ENCODE peak calls at places on chromosomes 5 and 9, in four cellular contexts. One of them, this sample, is unnamed.

GRCh38 chr5:154260224-154260859 is 69.8 kb downstream of the GALNT10 start:
- DNase-seq in transverse colon: no peak
- DNase-seq in cardiac muscle cell: no peak
- DNase-seq in tibial nerve: no peak
- DNase-seq in this sample: no peak

GRCh38 chr5:27315541-27316282 is 277.3 kb upstream of the CDH9 start:
- DNase-seq in transverse colon: no peak
- DNase-seq in cardiac muscle cell: no peak
- DNase-seq in tibial nerve: no peak
- DNase-seq in this sample: no peak

GRCh38 chr9:126173929-126174328 is 152.7 kb upstream of the MVB12B start:
- DNase-seq in transverse colon: no peak
- DNase-seq in cardiac muscle cell: no peak
- DNase-seq in tibial nerve: no peak
- DNase-seq in this sample: no peak

GRCh38 chr5:171600736-171601265 is 181.4 kb downstream of the FGF18 start:
- DNase-seq in transverse colon: no peak
- DNase-seq in cardiac muscle cell: no peak
- DNase-seq in tibial nerve: peak; percentile 42
- DNase-seq in this sample: peak; percentile 76

GRCh38 chr9:104833701-104834100 is 69.8 kb downstream of the NIPSNAP3B start:
- DNase-seq in transverse colon: no peak
- DNase-seq in cardiac muscle cell: no peak
- DNase-seq in tibial nerve: no peak
- DNase-seq in this sample: no peak

GRCh38 chr5:101590384-101590783 is 687.3 kb upstream of the ST8SIA4 start:
- DNase-seq in transverse colon: no peak
- DNase-seq in cardiac muscle cell: no peak
- DNase-seq in tibial nerve: no peak
- DNase-seq in this sample: no peak

GRCh38 chr9:5869315-5870019 is 21.2 kb upstream of the MLANA start:
- DNase-seq in transverse colon: no peak
- DNase-seq in cardiac muscle cell: no peak
- DNase-seq in tibial nerve: no peak
- DNase-seq in this sample: no peak

GRCh38 chr9:84361645-84362044 is 21.1 kb upstream of the SLC28A3 start:
- DNase-seq in transverse colon: no peak
- DNase-seq in cardiac muscle cell: no peak
- DNase-seq in tibial nerve: no peak
- DNase-seq in this sample: no peak

GRCh38 chr5:143898381-143898780 is 86.4 kb downstream of the HMHB1 start:
- DNase-seq in transverse colon: no peak
- DNase-seq in cardiac muscle cell: no peak
- DNase-seq in tibial nerve: no peak
- DNase-seq in this sample: no peak

GRCh38 chr9:21974542-21975409 is 19.4 kb downstream of the CDKN2A start:
- DNase-seq in transverse colon: no peak
- DNase-seq in cardiac muscle cell: peak; percentile 62
- DNase-seq in tibial nerve: no peak
- DNase-seq in this sample: no peak

GRCh38 chr9:106953166-106953565 is 90.2 kb downstream of the ZNF462 start:
- DNase-seq in transverse colon: no peak
- DNase-seq in cardiac muscle cell: no peak
- DNase-seq in tibial nerve: no peak
- DNase-seq in this sample: no peak

GRCh38 chr5:73625905-73626811 is at the start of gene ARHGEF28:
- DNase-seq in transverse colon: peak; percentile 79
- DNase-seq in cardiac muscle cell: peak; percentile 66
- DNase-seq in tibial nerve: no peak
- DNase-seq in this sample: peak; percentile 76

GRCh38 chr9:72363226-72363625 is 1.8 kb downstream of the ZFAND5 start:
- DNase-seq in transverse colon: no peak
- DNase-seq in cardiac muscle cell: no peak
- DNase-seq in tibial nerve: no peak
- DNase-seq in this sample: no peak

GRCh38 chr5:141692919-141693848 is 11.2 kb upstream of the ARAP3 start:
- DNase-seq in transverse colon: no peak
- DNase-seq in cardiac muscle cell: no peak
- DNase-seq in tibial nerve: no peak
- DNase-seq in this sample: no peak

GRCh38 chr9:99557816-99558215 is 263.9 kb upstream of the NR4A3 start:
- DNase-seq in transverse colon: no peak
- DNase-seq in cardiac muscle cell: no peak
- DNase-seq in tibial nerve: no peak
- DNase-seq in this sample: no peak

GRCh38 chr5:168646335-168646734 is 67.2 kb upstream of the PANK3 start:
- DNase-seq in transverse colon: no peak
- DNase-seq in cardiac muscle cell: no peak
- DNase-seq in tibial nerve: no peak
- DNase-seq in this sample: no peak

GRCh38 chr5:151477106-151477505 is 29.7 kb downstream of the SLC36A1 start:
- DNase-seq in transverse colon: no peak
- DNase-seq in cardiac muscle cell: no peak
- DNase-seq in tibial nerve: no peak
- DNase-seq in this sample: no peak

GRCh38 chr5:122470365-122470764 is 158.3 kb downstream of the SNCAIP start:
- DNase-seq in transverse colon: no peak
- DNase-seq in cardiac muscle cell: no peak
- DNase-seq in tibial nerve: no peak
- DNase-seq in this sample: no peak

GRCh38 chr9:72013188-72013877 is 47.1 kb downstream of the C9orf57 start:
- DNase-seq in transverse colon: no peak
- DNase-seq in cardiac muscle cell: no peak
- DNase-seq in tibial nerve: no peak
- DNase-seq in this sample: no peak

GRCh38 chr5:133499896-133500295 is 112.4 kb downstream of the FSTL4 start:
- DNase-seq in transverse colon: peak; percentile 20
- DNase-seq in cardiac muscle cell: no peak
- DNase-seq in tibial nerve: no peak
- DNase-seq in this sample: no peak

GRCh38 chr9:98251554-98251953 is 3.9 kb downstream of the TBC1D2 start:
- DNase-seq in transverse colon: no peak
- DNase-seq in cardiac muscle cell: no peak
- DNase-seq in tibial nerve: no peak
- DNase-seq in this sample: peak; percentile 40

GRCh38 chr5:149427374-149427773 is 48.3 kb upstream of the IL17B start:
- DNase-seq in transverse colon: no peak
- DNase-seq in cardiac muscle cell: no peak
- DNase-seq in tibial nerve: no peak
- DNase-seq in this sample: no peak

GRCh38 chr5:169012471-169012870 is 288.5 kb downstream of the SLIT3 start:
- DNase-seq in transverse colon: no peak
- DNase-seq in cardiac muscle cell: no peak
- DNase-seq in tibial nerve: no peak
- DNase-seq in this sample: no peak

GRCh38 chr5:114237766-114238165 is 124.1 kb upstream of the KCNN2 start:
- DNase-seq in transverse colon: no peak
- DNase-seq in cardiac muscle cell: no peak
- DNase-seq in tibial nerve: no peak
- DNase-seq in this sample: no peak

GRCh38 chr5:158320178-158320674 is 461.3 kb upstream of the CLINT1 start:
- DNase-seq in transverse colon: no peak
- DNase-seq in cardiac muscle cell: peak; percentile 5
- DNase-seq in tibial nerve: no peak
- DNase-seq in this sample: no peak

GRCh38 chr9:37953775-37954437 is 50.0 kb upstream of the SLC25A51 start:
- DNase-seq in transverse colon: no peak
- DNase-seq in cardiac muscle cell: no peak
- DNase-seq in tibial nerve: no peak
- DNase-seq in this sample: no peak

GRCh38 chr5:177604656-177605055 is 4.7 kb downstream of the B4GALT7 start:
- DNase-seq in transverse colon: no peak
- DNase-seq in cardiac muscle cell: no peak
- DNase-seq in tibial nerve: no peak
- DNase-seq in this sample: no peak

GRCh38 chr9:121748727-121749546 is 97.5 kb downstream of the DAB2IP start:
- DNase-seq in transverse colon: peak; percentile 26
- DNase-seq in cardiac muscle cell: no peak
- DNase-seq in tibial nerve: no peak
- DNase-seq in this sample: no peak

GRCh38 chr9:68749579-68750159 is 44.6 kb downstream of the PIP5K1B start:
- DNase-seq in transverse colon: no peak
- DNase-seq in cardiac muscle cell: no peak
- DNase-seq in tibial nerve: no peak
- DNase-seq in this sample: no peak

GRCh38 chr5:89275206-89275605 is 392.2 kb upstream of the MEF2C start:
- DNase-seq in transverse colon: no peak
- DNase-seq in cardiac muscle cell: no peak
- DNase-seq in tibial nerve: no peak
- DNase-seq in this sample: no peak

GRCh38 chr9:72315089-72315509 is 49.9 kb downstream of the ZFAND5 start:
- DNase-seq in transverse colon: peak; percentile 58
- DNase-seq in cardiac muscle cell: peak; percentile 8
- DNase-seq in tibial nerve: peak; percentile 63
- DNase-seq in this sample: no peak

GRCh38 chr9:87991151-87991870 is 17.0 kb upstream of the CDK20 start:
- DNase-seq in transverse colon: no peak
- DNase-seq in cardiac muscle cell: no peak
- DNase-seq in tibial nerve: no peak
- DNase-seq in this sample: no peak

GRCh38 chr9:137724114-137724445 is 105.3 kb downstream of the EHMT1 start:
- DNase-seq in transverse colon: no peak
- DNase-seq in cardiac muscle cell: peak; percentile 5
- DNase-seq in tibial nerve: no peak
- DNase-seq in this sample: peak; percentile 54

GRCh38 chr9:104981543-104982129 is 53.7 kb upstream of the ABCA1 start:
- DNase-seq in transverse colon: no peak
- DNase-seq in cardiac muscle cell: peak; percentile 24
- DNase-seq in tibial nerve: no peak
- DNase-seq in this sample: no peak

GRCh38 chr9:104984994-104985393 is 57.0 kb upstream of the ABCA1 start:
- DNase-seq in transverse colon: no peak
- DNase-seq in cardiac muscle cell: no peak
- DNase-seq in tibial nerve: no peak
- DNase-seq in this sample: no peak

GRCh38 chr9:98317134-98317857 is 61.8 kb upstream of the TBC1D2 start:
- DNase-seq in transverse colon: no peak
- DNase-seq in cardiac muscle cell: no peak
- DNase-seq in tibial nerve: no peak
- DNase-seq in this sample: no peak

GRCh38 chr5:93891491-93892480 is 150.4 kb upstream of the POU5F2 start:
- DNase-seq in transverse colon: no peak
- DNase-seq in cardiac muscle cell: peak; percentile 64
- DNase-seq in tibial nerve: no peak
- DNase-seq in this sample: no peak

GRCh38 chr9:131724678-131725077 is 15.2 kb downstream of the RAPGEF1 start:
- DNase-seq in transverse colon: no peak
- DNase-seq in cardiac muscle cell: no peak
- DNase-seq in tibial nerve: no peak
- DNase-seq in this sample: no peak
- H3K4me1 ChIP-seq in transverse colon: peaks cover 21% of the 10 kb centered on the region
- H3K4me1 ChIP-seq in cardiac muscle cell: peaks cover 15% of the 10 kb centered on the region
- H3K4me1 ChIP-seq in tibial nerve: peaks cover 38% of the 10 kb centered on the region
- H3K4me1 ChIP-seq in this sample: peaks cover 57% of the 10 kb centered on the region

DNA sequence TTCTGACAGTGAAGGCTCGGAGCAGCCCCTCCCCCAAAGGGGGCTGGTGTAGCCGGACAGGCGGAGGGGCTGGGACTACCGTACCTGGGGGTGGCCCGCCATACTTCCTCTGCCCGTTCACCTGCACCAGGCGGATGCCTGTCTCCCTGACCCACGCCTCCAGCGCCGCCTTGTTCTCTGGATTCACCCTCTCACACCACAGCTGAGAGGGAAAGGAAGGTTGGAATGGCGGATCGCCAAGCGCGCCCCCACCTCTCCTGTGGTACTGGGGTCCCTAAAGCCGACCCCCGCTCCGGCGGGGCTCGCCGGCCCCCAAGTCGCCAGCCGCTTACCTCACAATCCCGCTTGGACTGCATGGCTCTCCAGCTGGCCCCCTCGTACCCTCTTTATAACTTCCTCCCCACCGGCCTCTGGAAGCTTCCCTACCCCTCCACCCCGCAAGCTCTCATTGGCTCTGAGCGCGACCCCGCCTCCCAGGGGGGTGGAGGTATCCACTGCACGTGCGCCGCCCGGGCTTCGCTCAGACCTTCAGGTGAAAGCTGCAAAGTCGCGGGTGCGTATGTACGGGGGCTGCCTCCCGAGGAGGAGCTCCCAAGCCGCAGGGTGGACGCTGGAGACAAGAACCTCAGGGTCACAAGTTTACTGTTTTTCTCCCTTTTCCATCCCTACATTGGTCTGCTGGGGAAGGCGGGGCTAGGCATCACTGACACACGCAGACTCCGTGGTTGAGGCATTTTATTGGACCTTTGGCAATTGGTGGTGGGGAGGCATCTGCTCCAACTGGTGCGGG is at the start of gene DND1:
- DNase-seq in transverse colon: no peak
- DNase-seq in cardiac muscle cell: no peak
- DNase-seq in tibial nerve: no peak
- DNase-seq in this sample: peak; percentile 77
- H3K36me3 ChIP-seq in transverse colon: peaks cover 4% of the 10 kb centered on the region
- H3K36me3 ChIP-seq in cardiac muscle cell: peaks cover 42% of the 10 kb centered on the region
- H3K36me3 ChIP-seq in tibial nerve: peaks cover 12% of the 10 kb centered on the region
- H3K36me3 ChIP-seq in this sample: peaks cover 30% of the 10 kb centered on the region

GRCh38 chr5:366541-367357 is 45.2 kb downstream of the AHRR start:
- DNase-seq in transverse colon: peak; percentile 4
- DNase-seq in cardiac muscle cell: no peak
- DNase-seq in tibial nerve: peak; percentile 3
- DNase-seq in this sample: peak; percentile 8

GRCh38 chr5:367358-368130 is 46.0 kb downstream of the AHRR start:
- DNase-seq in transverse colon: peak; percentile 5
- DNase-seq in cardiac muscle cell: no peak
- DNase-seq in tibial nerve: peak; percentile 1
- DNase-seq in this sample: peak; percentile 13

GRCh38 chr5:370311-370958 is 48.9 kb downstream of the AHRR start:
- DNase-seq in transverse colon: peak; percentile 3
- DNase-seq in cardiac muscle cell: no peak
- DNase-seq in tibial nerve: no peak
- DNase-seq in this sample: peak; percentile 17

GRCh38 chr5:369151-369939 is 47.8 kb downstream of the AHRR start:
- DNase-seq in transverse colon: peak; percentile 8
- DNase-seq in cardiac muscle cell: no peak
- DNase-seq in tibial nerve: peak; percentile 4
- DNase-seq in this sample: peak; percentile 71

GRCh38 chr5:368162-369084 is 46.9 kb downstream of the AHRR start:
- DNase-seq in transverse colon: peak; percentile 10
- DNase-seq in cardiac muscle cell: no peak
- DNase-seq in tibial nerve: peak; percentile 3
- DNase-seq in this sample: peak; percentile 44
- H3K4me3 ChIP-seq in transverse colon: no peak overlapping the region
- H3K4me3 ChIP-seq in cardiac muscle cell: no peak overlapping the region
- H3K4me3 ChIP-seq in tibial nerve: no peak overlapping the region
- H3K4me3 ChIP-seq in this sample: no peak overlapping the region

DNA sequence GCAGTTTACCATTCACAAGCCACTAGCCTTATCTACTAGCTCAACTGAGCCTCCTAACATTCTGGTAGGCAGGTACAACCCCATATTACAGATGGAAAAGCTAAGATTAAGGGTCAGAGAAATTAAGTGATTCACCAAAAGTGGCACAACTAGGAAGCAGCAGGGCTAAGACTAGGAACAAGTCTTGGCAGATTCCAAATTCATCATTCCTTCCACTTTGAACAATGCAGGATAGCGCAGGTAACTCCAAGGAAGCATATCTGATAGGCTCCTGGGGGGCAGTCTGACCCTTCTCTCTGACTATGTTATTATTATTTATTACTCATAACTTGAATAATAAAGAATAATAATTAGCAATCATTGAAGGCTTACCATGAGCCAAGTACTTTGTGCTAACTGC is 8.5 kb downstream of the HBEGF start:
- DNase-seq in transverse colon: no peak
- DNase-seq in cardiac muscle cell: no peak
- DNase-seq in tibial nerve: no peak
- DNase-seq in this sample: no peak
- H3K4me1 ChIP-seq in transverse colon: peaks cover 3% of the 10 kb centered on the region
- H3K4me1 ChIP-seq in cardiac muscle cell: peaks cover 17% of the 10 kb centered on the region
- H3K4me1 ChIP-seq in tibial nerve: peaks cover 70% of the 10 kb centered on the region
- H3K4me1 ChIP-seq in this sample: peaks cover 44% of the 10 kb centered on the region